ENCODE peak calls at places on chromosomes 4 and X, in five cellular contexts. J is gastrocnemius medialis, X is ovary, G is HCT116, D is right lobe of liver. U is an unnamed sample. For H3K4me1, the result is how much of the 10 kb centered on the place peaks cover.

GRCh38 chr4:1217366-1217765 is 31.6 kb downstream of the CTBP1 start:
- DNase-seq in J (no peak), X (no peak), G (no peak), D (no peak), U (no peak)

GRCh38 chr4:147117400-147117799 is 171.7 kb upstream of the TTC29 start:
- DNase-seq in J (no peak), X (no peak), G (no peak), D (no peak), U (peak)

GRCh38 chr4:122150896-122151295 is 1.2 kb upstream of the BLTP1 start:
- DNase-seq in J (no peak), X (no peak), G (no peak), D (no peak), U (no peak)

GRCh38 chr4:24778427-24779225 is 16.7 kb upstream of the SOD3 start:
- DNase-seq in J (peak), X (peak), G (no peak), D (no peak), U (no peak)

GRCh38 chr4:95410387-95411005 is 138.3 kb downstream of the UNC5C start:
- DNase-seq in J (no peak), X (no peak), G (no peak), D (no peak), U (no peak)

GRCh38 chr4:3204021-3204431 is 44.9 kb upstream of the MSANTD1 start:
- DNase-seq in J (peak), X (no peak), G (no peak), D (peak), U (no peak)

GRCh38 chr4:186935881-186936280 is 212.2 kb upstream of the FAT1 start:
- DNase-seq in J (no peak), X (no peak), G (no peak), D (no peak), U (no peak)

GRCh38 chr4:142846729-142847606 is 867 bp upstream of the INPP4B start:
- DNase-seq in J (peak), X (peak), G (peak), D (peak), U (peak)

GRCh38 chrX:39212456-39212855 is 411.2 kb downstream of the MID1IP1 start:
- DNase-seq in J (no peak), X (no peak), G (no peak), D (no peak), U (no peak)

GRCh38 chrX:45505214-45505613 is 304.5 kb upstream of the DIPK2B start:
- DNase-seq in J (no peak), X (no peak), G (no peak), D (no peak), U (no peak)

GRCh38 chr4:154189346-154189745 is 302.3 kb downstream of the DCHS2 start:
- DNase-seq in J (no peak), X (no peak), G (no peak), D (no peak), U (no peak)

DNA sequence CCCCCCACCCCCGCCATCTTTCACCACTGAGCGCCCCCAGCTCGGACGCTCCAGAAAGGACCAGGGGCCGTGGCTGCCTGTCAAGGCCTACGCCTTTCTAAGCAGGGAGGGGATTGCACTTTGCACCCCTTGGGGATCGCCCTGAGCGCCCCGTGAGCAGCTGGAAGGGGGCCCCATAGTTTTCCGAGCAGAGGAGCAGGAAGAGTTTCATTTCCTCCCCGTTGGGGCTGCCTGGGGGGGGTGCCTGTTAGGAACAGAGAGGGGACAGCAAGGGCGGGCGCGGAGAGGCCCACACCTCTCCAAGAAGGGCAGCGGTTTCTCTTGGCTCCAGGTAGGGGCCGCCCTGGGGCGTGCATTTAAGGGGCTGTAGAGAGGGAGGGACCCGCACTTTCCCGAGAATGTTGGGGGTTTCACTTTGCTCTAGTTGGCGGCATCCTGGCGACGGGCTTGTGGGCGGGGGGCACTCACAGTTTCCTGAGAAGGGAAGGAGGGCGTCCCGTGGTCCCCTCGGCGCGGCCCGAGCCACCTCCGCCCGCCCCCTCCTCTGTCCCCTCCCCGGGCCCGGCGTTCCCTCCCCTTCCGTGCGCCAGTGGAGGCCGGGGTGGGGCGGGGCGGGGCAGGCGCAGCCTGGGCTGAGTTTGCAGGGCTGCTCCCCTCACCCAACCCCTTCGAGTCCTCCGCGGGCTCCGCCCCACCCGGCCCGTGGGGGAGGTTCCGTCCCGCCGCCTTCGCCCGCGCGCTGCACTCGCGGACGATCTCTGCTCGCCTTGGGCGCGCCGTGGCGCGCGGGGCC is 82.3 kb upstream of the CD99 start:
- DNase-seq in J (peak), X (peak), G (peak), D (peak), U (peak)
- TF ChIP-seq POLR2A in J (peak), X (no peak), G (peak), D (peak), U (peak)

GRCh38 chrX:124349054-124349453 is 2.7 kb downstream of the SH2D1A start:
- DNase-seq in J (no peak), X (no peak), G (no peak), D (no peak), U (no peak)

GRCh38 chrX:124346064-124346876 is at the start of gene SH2D1A:
- DNase-seq in J (no peak), X (no peak), G (no peak), D (no peak), U (no peak)

GRCh38 chrX:124346877-124347241 is 496 bp downstream of the SH2D1A start:
- DNase-seq in J (no peak), X (no peak), G (no peak), D (no peak), U (no peak)

GRCh38 chrX:124347242-124347641 is 879 bp downstream of the SH2D1A start:
- DNase-seq in J (no peak), X (no peak), G (no peak), D (no peak), U (no peak)

DNA sequence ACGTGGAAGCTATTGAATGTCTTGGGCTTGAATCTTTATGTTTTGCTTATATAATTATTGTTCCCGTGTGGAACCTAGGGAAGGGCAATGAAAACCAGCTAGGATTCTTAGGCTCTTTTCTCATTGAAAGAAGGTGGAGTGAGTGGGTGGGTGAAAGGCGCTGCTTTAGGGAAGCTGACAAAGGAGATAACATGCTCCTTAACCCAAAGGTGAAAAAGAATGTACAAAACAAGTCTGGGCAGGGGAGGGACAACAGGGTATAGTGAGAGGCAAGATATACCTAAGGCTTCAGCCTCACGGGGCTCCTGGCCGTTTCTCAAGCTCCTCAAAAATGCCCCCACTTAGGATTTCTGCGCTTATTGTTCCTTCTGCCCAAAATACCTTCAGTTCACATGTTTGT is 1.8 kb downstream of the SH2D1A start:
- DNase-seq in J (no peak), X (no peak), G (no peak), D (no peak), U (no peak)
- H3K4me1 ChIP-seq in J (under half), X (under half), G (under half), D (under half), U (under half)

GRCh38 chr4:112704991-112705845 is 68.3 kb downstream of the LARP7 start:
- DNase-seq in J (peak), X (peak), G (peak), D (no peak), U (peak)
- H3K27ac ChIP-seq in J (peak), X (no peak), G (no peak), D (no peak), U (no peak)

GRCh38 chr4:99846891-99847290 is 30.3 kb downstream of the DAPP1 start:
- DNase-seq in J (no peak), X (no peak), G (no peak), D (no peak), U (no peak)

GRCh38 chr4:99845708-99846469 is 29.3 kb downstream of the DAPP1 start:
- DNase-seq in J (no peak), X (no peak), G (no peak), D (no peak), U (no peak)

GRCh38 chr4:99845179-99845578 is 28.6 kb downstream of the DAPP1 start:
- DNase-seq in J (no peak), X (no peak), G (no peak), D (no peak), U (no peak)

GRCh38 chr4:99847362-99847976 is 30.8 kb downstream of the DAPP1 start:
- DNase-seq in J (no peak), X (no peak), G (no peak), D (no peak), U (no peak)

DNA sequence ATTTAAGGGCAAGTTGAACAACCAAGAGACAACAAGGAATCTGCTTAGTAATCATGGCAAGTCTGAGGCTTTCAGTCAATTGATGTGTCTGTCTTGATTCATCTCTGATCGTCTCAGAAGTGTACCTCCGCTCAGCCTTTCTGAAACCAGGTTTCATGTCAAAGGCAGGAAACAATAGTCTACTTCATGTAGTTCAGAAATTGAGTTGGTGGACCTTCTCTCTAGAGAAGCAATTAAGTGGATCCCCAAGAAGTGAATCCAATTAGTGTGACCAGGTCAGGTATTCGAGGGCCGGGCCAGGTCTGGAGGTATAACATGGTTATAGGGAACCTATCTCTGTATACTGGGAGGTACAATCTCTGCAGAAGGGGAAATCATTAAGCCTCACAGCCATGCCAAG is 31.9 kb downstream of the DAPP1 start:
- DNase-seq in J (no peak), X (no peak), G (no peak), D (no peak), U (no peak)
- TF ChIP-seq POLR2A in J (no peak), X (no peak), G (no peak), D (no peak), U (no peak)

GRCh38 chr4:140346136-140346535 is 27.3 kb upstream of the SCOC start:
- DNase-seq in J (no peak), X (no peak), G (no peak), D (no peak), U (no peak)
- H3K4me1 ChIP-seq in J (under half), X (under half), G (under half), D (under half), U (under half)

GRCh38 chrX:139936259-139936658 is 3.4 kb upstream of the ATP11C start:
- DNase-seq in J (no peak), X (no peak), G (peak), D (no peak), U (no peak)

GRCh38 chrX:139932077-139932900 is 564 bp downstream of the ATP11C start:
- DNase-seq in J (peak), X (peak), G (no peak), D (peak), U (peak)

GRCh38 chrX:139931646-139932076 is 1.2 kb downstream of the ATP11C start:
- DNase-seq in J (no peak), X (no peak), G (no peak), D (no peak), U (no peak)

GRCh38 chrX:139932901-139933796 is at the start of gene ATP11C:
- DNase-seq in J (peak), X (peak), G (peak), D (peak), U (peak)

GRCh38 chrX:139933904-139934303 is 1.1 kb upstream of the ATP11C start:
- DNase-seq in J (no peak), X (no peak), G (no peak), D (peak), U (no peak)
- H3K27ac ChIP-seq in J (peak), X (peak), G (peak), D (peak), U (peak)

DNA sequence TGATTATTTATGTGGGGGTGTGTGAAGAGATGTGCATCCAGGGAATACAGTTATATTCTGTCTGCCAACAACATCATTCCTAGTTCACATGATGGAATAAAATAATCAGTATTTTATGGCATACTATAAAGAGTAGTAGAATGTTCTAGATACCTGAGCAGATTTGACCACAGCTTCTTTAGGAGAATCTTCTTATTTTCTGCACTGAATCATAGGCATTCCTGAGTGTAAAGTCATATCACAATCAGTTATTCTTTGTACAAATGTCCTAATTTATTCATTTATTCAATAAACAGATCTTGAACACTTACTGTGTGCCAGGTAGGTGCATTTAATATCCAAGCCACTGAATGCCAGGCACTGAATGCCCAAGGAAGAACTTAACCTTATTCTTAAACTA is 124.0 kb downstream of the UCHL1 start:
- DNase-seq in J (no peak), X (no peak), G (no peak), D (no peak), U (no peak)
- TF ChIP-seq POLR2A in J (no peak), X (no peak), G (no peak), D (no peak), U (no peak)

GRCh38 chr4:76705497-76705896 is 192.4 kb downstream of the SOWAHB start:
- DNase-seq in J (no peak), X (no peak), G (no peak), D (no peak), U (no peak)

GRCh38 chr4:76703123-76703490 is 194.8 kb downstream of the SOWAHB start:
- DNase-seq in J (no peak), X (no peak), G (peak), D (no peak), U (no peak)

GRCh38 chr4:76702440-76703122 is 195.4 kb downstream of the SOWAHB start:
- DNase-seq in J (no peak), X (no peak), G (no peak), D (no peak), U (no peak)

GRCh38 chr4:76704133-76704881 is 193.6 kb downstream of the SOWAHB start:
- DNase-seq in J (no peak), X (no peak), G (peak), D (no peak), U (peak)

GRCh38 chr4:76703676-76704075 is 194.3 kb downstream of the SOWAHB start:
- DNase-seq in J (no peak), X (no peak), G (peak), D (no peak), U (no peak)
- H3K4me1 ChIP-seq in J (under half), X (under half), G (half or more), D (under half), U (under half)